ENCODE peak calls at places on chromosomes 16 and 17, in five cellular contexts. D is MV-4-11; J is NCI-H1092; B is frontal cortex; U is stimulated activated CD4-positive, alpha-beta T cell treated with anti-CD3 and anti-CD28 coated beads, Interleukin-2, amount 100 ng/mL, for 48 hours. C is an unnamed sample.

GRCh38 chr16:69313469-69313868 is 2.3 kb downstream of the VPS4A start:
- DNase-seq in D (no peak), J (no peak), B (no peak), U (no peak), C (no peak)

GRCh38 chr17:39082482-39082881 is 69.0 kb downstream of the PLXDC1 start:
- DNase-seq in D (no peak), J (no peak), B (no peak), U (no peak), C (no peak)

GRCh38 chr17:78365561-78366108 is 5.8 kb upstream of the SOCS3 start:
- DNase-seq in D (no peak), J (no peak), B (no peak), U (no peak), C (no peak)

GRCh38 chr16:47395733-47396503 is 64.9 kb downstream of the ITFG1 start:
- DNase-seq in D (peak), J (no peak), B (no peak), U (no peak), C (peak)

GRCh38 chr17:9053406-9053805 is 32.1 kb downstream of the NTN1 start:
- DNase-seq in D (no peak), J (no peak), B (no peak), U (no peak), C (no peak)

GRCh38 chr16:72972878-72973571 is 74.9 kb downstream of the ZFHX3 start:
- DNase-seq in D (no peak), J (no peak), B (no peak), U (no peak), C (no peak)

GRCh38 chr16:29877266-29877961 is 14.4 kb upstream of the CDIPT start:
- DNase-seq in D (peak), J (no peak), B (no peak), U (peak), C (peak)

GRCh38 chr17:48539177-48539576 is 5.7 kb downstream of the HOXB2 start:
- DNase-seq in D (no peak), J (no peak), B (no peak), U (no peak), C (no peak)

GRCh38 chr17:41977991-41978390 is 11.4 kb downstream of the CNP start:
- DNase-seq in D (no peak), J (no peak), B (no peak), U (no peak), C (no peak)

GRCh38 chr17:78133971-78134898 is 3.7 kb downstream of the TMC8 start:
- DNase-seq in D (peak), J (peak), B (no peak), U (peak), C (peak)

GRCh38 chr17:71107136-71107535 is 937.8 kb downstream of the KCNJ2 start:
- DNase-seq in D (no peak), J (no peak), B (no peak), U (no peak), C (no peak)

GRCh38 chr17:66900126-66901010 is 64.1 kb upstream of the CACNG4 start:
- DNase-seq in D (no peak), J (no peak), B (no peak), U (no peak), C (peak)

GRCh38 chr16:383326-384020 is 1.7 kb upstream of the PGAP6 start:
- DNase-seq in D (no peak), J (no peak), B (no peak), U (no peak), C (no peak)

GRCh38 chr16:57471209-57471608 is 8.7 kb downstream of the POLR2C start:
- DNase-seq in D (no peak), J (no peak), B (no peak), U (no peak), C (no peak)

GRCh38 chr16:23160082-23160481 is 10.8 kb upstream of the USP31 start:
- DNase-seq in D (no peak), J (no peak), B (no peak), U (no peak), C (peak)

GRCh38 chr17:50363217-50364060 is 9.5 kb downstream of the MRPL27 start:
- DNase-seq in D (no peak), J (no peak), B (peak), U (no peak), C (no peak)

GRCh38 chr17:35554668-35555067 is 6.0 kb downstream of the SLFN14 start:
- DNase-seq in D (no peak), J (no peak), B (no peak), U (no peak), C (no peak)

GRCh38 chr17:67210915-67211314 is 34.1 kb downstream of the HELZ start:
- DNase-seq in D (no peak), J (no peak), B (no peak), U (no peak), C (no peak)

GRCh38 chr16:83933885-83934683 is 19.0 kb upstream of the OSGIN1 start:
- DNase-seq in D (peak), J (no peak), B (no peak), U (no peak), C (no peak)

GRCh38 chr17:82103588-82104451 is 5.8 kb upstream of the FASN start:
- DNase-seq in D (no peak), J (no peak), B (no peak), U (no peak), C (no peak)

GRCh38 chr16:66695935-66696668 is 441 bp downstream of the CMTM4 start:
- DNase-seq in D (no peak), J (no peak), B (no peak), U (no peak), C (no peak)

GRCh38 chr17:5485270-5486205 is at the start of gene DERL2:
- DNase-seq in D (no peak), J (no peak), B (no peak), U (no peak), C (no peak)

GRCh38 chr17:72063756-72064461 is 56.9 kb upstream of the SOX9 start:
- DNase-seq in D (no peak), J (no peak), B (no peak), U (no peak), C (no peak)

GRCh38 chr17:39621523-39622379 is 5.0 kb upstream of the PPP1R1B start:
- DNase-seq in D (peak), J (peak), B (peak), U (peak), C (peak)

GRCh38 chr17:41681776-41682175 is 6.9 kb upstream of the EIF1 start:
- DNase-seq in D (no peak), J (no peak), B (no peak), U (no peak), C (no peak)

GRCh38 chr16:87323727-87324410 is 6.7 kb upstream of the C16orf95 start:
- DNase-seq in D (no peak), J (no peak), B (no peak), U (no peak), C (no peak)

GRCh38 chr17:82611140-82612058 is 36.8 kb downstream of the WDR45B start:
- DNase-seq in D (no peak), J (no peak), B (no peak), U (no peak), C (peak)

GRCh38 chr17:75571197-75571884 is 16.3 kb upstream of the MYO15B start:
- DNase-seq in D (peak), J (no peak), B (peak), U (no peak), C (peak)

GRCh38 chr16:77662241-77662640 is 60.1 kb upstream of the NUDT7 start:
- DNase-seq in D (peak), J (no peak), B (no peak), U (no peak), C (peak)

GRCh38 chr17:73834684-73835343 is 190.6 kb upstream of the SDK2 start:
- DNase-seq in D (no peak), J (no peak), B (no peak), U (no peak), C (no peak)

GRCh38 chr17:72710834-72711233 is 381.7 kb downstream of the SLC39A11 start:
- DNase-seq in D (peak), J (no peak), B (no peak), U (no peak), C (no peak)

GRCh38 chr17:38879878-38880727 is 10.2 kb downstream of the LASP1 start:
- DNase-seq in D (peak), J (no peak), B (no peak), U (no peak), C (no peak)

GRCh38 chr17:12927541-12928425 is 90.0 kb downstream of the ELAC2 start:
- DNase-seq in D (no peak), J (no peak), B (no peak), U (no peak), C (no peak)

C was measured in OCI-M1.